ENCODE peak calls at places on chromosomes 2 and 18, in eight cellular contexts. M is NCI-H1092; Q is stimulated activated CD8-positive, alpha-beta memory T cell treated with anti-CD3 and anti-CD28 coated beads, Interleukin-4, amount 100 ng/mL, for 48 hours; P is CD4-positive, alpha-beta T cell; N is AML-193; O is globus pallidus; I is B cell; G is anterior cingulate cortex. K is an unnamed sample.

GRCh38 chr2:88563134-88563533 is 64.1 kb downstream of the EIF2AK3 start:
- DNase-seq in M (no peak), Q (no peak), P (no peak), N (no peak), O (no peak), I (no peak), G (no peak), K (no peak)

GRCh38 chr2:155815851-155816250 is 516.7 kb downstream of the NR4A2 start:
- DNase-seq in M (no peak), Q (no peak), P (no peak), N (peak), O (peak), I (no peak), G (no peak), K (no peak)

GRCh38 chr2:205696541-205697441 is 14.5 kb downstream of the NRP2 start:
- DNase-seq in M (no peak), Q (no peak), P (no peak), N (no peak), O (peak), I (no peak), G (peak), K (no peak)

GRCh38 chr2:98508690-98509054 is 64.0 kb downstream of the INPP4A start:
- DNase-seq in M (no peak), Q (peak), P (peak), N (peak), O (no peak), I (no peak), G (no peak), K (no peak)

GRCh38 chr2:85457877-85458316 is 39.4 kb downstream of the SH2D6 start:
- DNase-seq in M (no peak), Q (no peak), P (no peak), N (no peak), O (no peak), I (no peak), G (no peak), K (no peak)

GRCh38 chr2:163659224-163659623 is 76.6 kb downstream of the FIGN start:
- DNase-seq in M (no peak), Q (no peak), P (no peak), N (no peak), O (no peak), I (no peak), G (no peak), K (peak)

GRCh38 chr18:2984703-2985261 is 28.2 kb downstream of the LPIN2 start:
- DNase-seq in M (no peak), Q (no peak), P (no peak), N (no peak), O (no peak), I (no peak), G (no peak), K (no peak)

GRCh38 chr2:104028066-104028465 is 825.8 kb upstream of the POU3F3 start:
- DNase-seq in M (no peak), Q (no peak), P (no peak), N (no peak), O (no peak), I (no peak), G (no peak), K (no peak)

GRCh38 chr18:51196116-51196810 is 1.2 kb downstream of the MEX3C start:
- DNase-seq in M (peak), Q (peak), P (peak), N (no peak), O (peak), I (peak), G (no peak), K (peak)

GRCh38 chr2:35293261-35293660 is 1062.3 kb upstream of the CRIM1 start:
- DNase-seq in M (no peak), Q (no peak), P (no peak), N (no peak), O (no peak), I (no peak), G (no peak), K (no peak)

GRCh38 chr18:59865241-59865986 is 34.4 kb upstream of the PMAIP1 start:
- DNase-seq in M (no peak), Q (no peak), P (no peak), N (no peak), O (no peak), I (no peak), G (no peak), K (no peak)

GRCh38 chr2:73708527-73708926 is 28.6 kb downstream of the TPRKB start:
- DNase-seq in M (no peak), Q (no peak), P (no peak), N (no peak), O (no peak), I (no peak), G (no peak), K (no peak)

GRCh38 chr18:79206444-79206843 is 137.2 kb downstream of the ATP9B start:
- DNase-seq in M (no peak), Q (no peak), P (no peak), N (no peak), O (no peak), I (no peak), G (no peak), K (no peak)

GRCh38 chr18:59929621-59930295 is 30.0 kb downstream of the PMAIP1 start:
- DNase-seq in M (no peak), Q (no peak), P (no peak), N (no peak), O (no peak), I (no peak), G (no peak), K (no peak)

GRCh38 chr2:3628800-3629199 is 29.2 kb upstream of the ALLC start:
- DNase-seq in M (peak), Q (peak), P (no peak), N (no peak), O (no peak), I (no peak), G (no peak), K (no peak)

GRCh38 chr18:58866261-58867232 is 1.9 kb downstream of the ZNF532 start:
- DNase-seq in M (no peak), Q (no peak), P (no peak), N (no peak), O (no peak), I (no peak), G (no peak), K (peak)

GRCh38 chr2:99810241-99810640 is 320.4 kb upstream of the REV1 start:
- DNase-seq in M (no peak), Q (no peak), P (no peak), N (no peak), O (no peak), I (no peak), G (no peak), K (no peak)

GRCh38 chr2:230124792-230125452 is 56.2 kb upstream of the SLC16A14 start:
- DNase-seq in M (no peak), Q (peak), P (no peak), N (peak), O (peak), I (no peak), G (no peak), K (no peak)

GRCh38 chr2:234081970-234082822 is 31.7 kb downstream of the SPP2 start:
- DNase-seq in M (peak), Q (no peak), P (no peak), N (no peak), O (no peak), I (no peak), G (no peak), K (no peak)

K was measured in foreskin fibroblast.